ENCODE peak calls at places on chromosomes 5 and 9, in ten cellular contexts. K, U, Z, V, C, I, M, N, L and T are unnamed samples. For H3K36me3, the result is how much of the 10 kb centered on the place peaks cover.

GRCh38 chr5:79021753-79022152 is 36.6 kb upstream of the ARSB start:
- DNase-seq in K (no peak), U (no peak), Z (no peak), V (no peak), C (no peak), I (no peak), M (no peak), N (no peak), L (no peak), T (no peak)

GRCh38 chr5:140261403-140262171 is 41.3 kb downstream of the PFDN1 start:
- DNase-seq in K (peak), U (peak), Z (no peak), V (peak), C (peak), I (peak), M (peak), N (peak), L (peak), T (peak)

GRCh38 chr5:6593148-6594016 is 39.5 kb downstream of the NSUN2 start:
- DNase-seq in K (no peak), U (no peak), Z (no peak), V (no peak), C (no peak), I (no peak), M (no peak), N (no peak), L (no peak), T (no peak)

GRCh38 chr5:67214713-67215591 is 18.4 kb upstream of the CD180 start:
- DNase-seq in K (no peak), U (no peak), Z (no peak), V (peak), C (peak), I (peak), M (peak), N (no peak), L (no peak), T (no peak)

GRCh38 chr5:45385321-45386058 is 310.7 kb downstream of the HCN1 start:
- DNase-seq in K (peak), U (no peak), Z (no peak), V (peak), C (no peak), I (no peak), M (no peak), N (peak), L (no peak), T (peak)

GRCh38 chr5:139389701-139390638 is at the start of gene MZB1:
- DNase-seq in K (no peak), U (no peak), Z (peak), V (no peak), C (no peak), I (no peak), M (no peak), N (no peak), L (peak), T (no peak)

GRCh38 chr5:166909040-166909439 is 1382.4 kb upstream of the WWC1 start:
- DNase-seq in K (no peak), U (no peak), Z (no peak), V (peak), C (no peak), I (no peak), M (no peak), N (peak), L (no peak), T (no peak)

GRCh38 chr9:122016789-122017188 is 76.3 kb downstream of the TTLL11 start:
- DNase-seq in K (no peak), U (no peak), Z (no peak), V (no peak), C (no peak), I (no peak), M (no peak), N (no peak), L (no peak), T (no peak)

GRCh38 chr5:91257301-91257700 is 125.8 kb downstream of the ARRDC3 start:
- DNase-seq in K (no peak), U (no peak), Z (no peak), V (no peak), C (no peak), I (no peak), M (no peak), N (no peak), L (no peak), T (no peak)

GRCh38 chr5:104444656-104445055 is 882.1 kb upstream of the NUDT12 start:
- DNase-seq in K (no peak), U (no peak), Z (no peak), V (no peak), C (no peak), I (no peak), M (no peak), N (no peak), L (no peak), T (no peak)

GRCh38 chr9:125979383-125979782 is 232.2 kb downstream of the PBX3 start:
- DNase-seq in K (no peak), U (no peak), Z (no peak), V (no peak), C (no peak), I (no peak), M (no peak), N (no peak), L (no peak), T (no peak)

GRCh38 chr9:134925011-134925511 is 7.3 kb upstream of the FCN1 start:
- DNase-seq in K (no peak), U (peak), Z (peak), V (no peak), C (peak), I (peak), M (no peak), N (no peak), L (no peak), T (peak)

GRCh38 chr9:91711755-91712591 is 238.1 kb downstream of the ROR2 start:
- DNase-seq in K (no peak), U (no peak), Z (no peak), V (peak), C (no peak), I (peak), M (no peak), N (no peak), L (no peak), T (no peak)

GRCh38 chr9:14427419-14427818 is 113.5 kb upstream of the NFIB start:
- DNase-seq in K (no peak), U (no peak), Z (no peak), V (no peak), C (no peak), I (no peak), M (no peak), N (no peak), L (no peak), T (no peak)

GRCh38 chr5:88830567-88830966 is 52.4 kb downstream of the MEF2C start:
- DNase-seq in K (no peak), U (no peak), Z (no peak), V (no peak), C (no peak), I (no peak), M (no peak), N (no peak), L (no peak), T (no peak)

GRCh38 chr9:101365181-101365580 is 19.6 kb downstream of the BAAT start:
- DNase-seq in K (peak), U (no peak), Z (no peak), V (peak), C (no peak), I (no peak), M (no peak), N (no peak), L (no peak), T (no peak)

GRCh38 chr5:151286246-151286645 is 17.3 kb downstream of the SLC36A3 start:
- DNase-seq in K (no peak), U (no peak), Z (no peak), V (no peak), C (no peak), I (no peak), M (no peak), N (no peak), L (no peak), T (no peak)

GRCh38 chr5:176508603-176509002 is 28.6 kb downstream of the RNF44 start:
- DNase-seq in K (no peak), U (no peak), Z (no peak), V (no peak), C (no peak), I (no peak), M (no peak), N (no peak), L (no peak), T (no peak)

GRCh38 chr5:150068472-150068871 is 17.9 kb downstream of the CSF1R start:
- DNase-seq in K (no peak), U (peak), Z (no peak), V (no peak), C (peak), I (no peak), M (no peak), N (no peak), L (no peak), T (peak)

GRCh38 chr9:89796606-89797005 is 191.8 kb downstream of the GADD45G start:
- DNase-seq in K (no peak), U (peak), Z (no peak), V (no peak), C (no peak), I (no peak), M (no peak), N (no peak), L (no peak), T (no peak)

GRCh38 chr5:10500669-10501068 is 59.0 kb downstream of the ROPN1L start:
- DNase-seq in K (no peak), U (no peak), Z (no peak), V (no peak), C (no peak), I (no peak), M (no peak), N (no peak), L (no peak), T (no peak)

GRCh38 chr5:33258553-33258952 is 182.2 kb upstream of the TARS1 start:
- DNase-seq in K (no peak), U (no peak), Z (no peak), V (no peak), C (no peak), I (no peak), M (no peak), N (no peak), L (no peak), T (no peak)

GRCh38 chr5:31131381-31131811 is 62.1 kb upstream of the CDH6 start:
- DNase-seq in K (no peak), U (no peak), Z (no peak), V (peak), C (no peak), I (no peak), M (no peak), N (no peak), L (no peak), T (no peak)

GRCh38 chr5:34002629-34003328 is 5.1 kb downstream of the AMACR start:
- DNase-seq in K (no peak), U (no peak), Z (no peak), V (no peak), C (no peak), I (no peak), M (no peak), N (no peak), L (peak), T (no peak)

GRCh38 chr9:93662952-93663572 is 86.7 kb downstream of the PHF2 start:
- DNase-seq in K (no peak), U (peak), Z (no peak), V (no peak), C (peak), I (no peak), M (no peak), N (no peak), L (no peak), T (peak)

GRCh38 chr9:11973011-11973410 is 720.2 kb upstream of the TYRP1 start:
- DNase-seq in K (no peak), U (no peak), Z (no peak), V (no peak), C (no peak), I (no peak), M (no peak), N (no peak), L (no peak), T (no peak)

GRCh38 chr9:100515578-100516494 is 42.9 kb downstream of the TMEFF1 start:
- DNase-seq in K (no peak), U (no peak), Z (no peak), V (peak), C (no peak), I (no peak), M (no peak), N (no peak), L (no peak), T (no peak)

GRCh38 chr9:89477811-89478583 is 19.9 kb downstream of the SEMA4D start:
- DNase-seq in K (no peak), U (no peak), Z (peak), V (peak), C (no peak), I (peak), M (peak), N (peak), L (no peak), T (no peak)

GRCh38 chr5:127060470-127060985 is 12.8 kb downstream of the C5orf63 start:
- DNase-seq in K (no peak), U (no peak), Z (no peak), V (no peak), C (no peak), I (no peak), M (no peak), N (no peak), L (no peak), T (no peak)

GRCh38 chr9:99365233-99365980 is 143.3 kb downstream of the SEC61B start:
- DNase-seq in K (no peak), U (no peak), Z (no peak), V (no peak), C (no peak), I (no peak), M (no peak), N (no peak), L (no peak), T (no peak)

GRCh38 chr9:122226758-122227575 is 1.8 kb downstream of the LHX6 start:
- DNase-seq in K (no peak), U (no peak), Z (no peak), V (no peak), C (no peak), I (no peak), M (no peak), N (no peak), L (no peak), T (no peak)

GRCh38 chr5:10289353-10289752 is 18.3 kb downstream of the CMBL start:
- DNase-seq in K (no peak), U (peak), Z (peak), V (no peak), C (no peak), I (peak), M (peak), N (no peak), L (peak), T (peak)

GRCh38 chr9:16293610-16294009 is 576.9 kb downstream of the BNC2 start:
- DNase-seq in K (no peak), U (no peak), Z (no peak), V (no peak), C (no peak), I (no peak), M (no peak), N (no peak), L (no peak), T (no peak)

GRCh38 chr5:27038476-27038875 is at the start of gene CDH9:
- DNase-seq in K (no peak), U (no peak), Z (no peak), V (peak), C (no peak), I (no peak), M (no peak), N (no peak), L (no peak), T (no peak)

DNA sequence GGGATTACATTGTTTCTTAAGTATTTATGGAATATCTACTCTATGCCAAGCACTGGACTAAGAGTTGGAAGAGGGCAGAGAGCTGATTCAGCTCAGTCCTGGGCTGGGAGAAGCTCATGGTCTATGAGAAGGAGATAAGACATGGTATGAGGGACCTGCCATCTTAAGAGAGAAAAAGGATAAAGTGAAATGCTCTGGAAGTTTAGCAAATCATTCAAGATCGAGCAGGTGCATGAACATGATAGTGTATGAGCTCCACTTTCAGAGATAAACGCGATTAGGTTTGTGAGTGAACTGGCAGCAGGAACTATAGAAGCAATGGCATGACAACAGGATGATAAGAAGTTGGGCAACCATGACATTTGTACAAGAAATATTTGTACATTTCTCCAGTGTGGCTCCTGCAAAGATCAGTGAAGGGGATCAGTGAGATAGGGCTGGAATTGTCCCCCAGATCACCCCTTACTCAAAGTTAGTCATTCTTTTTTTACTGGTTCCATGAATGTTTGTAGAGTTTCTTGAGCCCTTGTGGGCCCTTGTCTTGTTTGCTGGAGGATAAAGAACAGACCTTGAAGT is 26.6 kb upstream of the CCDC180 start:
- DNase-seq in K (no peak), U (no peak), Z (no peak), V (no peak), C (no peak), I (no peak), M (no peak), N (no peak), L (no peak), T (no peak)
- TF ChIP-seq CTCF in K (no peak), U (no peak), Z (no peak), V (no peak), C (no peak), I (no peak), M (no peak), N (no peak), L (no peak), T (no peak)

DNA sequence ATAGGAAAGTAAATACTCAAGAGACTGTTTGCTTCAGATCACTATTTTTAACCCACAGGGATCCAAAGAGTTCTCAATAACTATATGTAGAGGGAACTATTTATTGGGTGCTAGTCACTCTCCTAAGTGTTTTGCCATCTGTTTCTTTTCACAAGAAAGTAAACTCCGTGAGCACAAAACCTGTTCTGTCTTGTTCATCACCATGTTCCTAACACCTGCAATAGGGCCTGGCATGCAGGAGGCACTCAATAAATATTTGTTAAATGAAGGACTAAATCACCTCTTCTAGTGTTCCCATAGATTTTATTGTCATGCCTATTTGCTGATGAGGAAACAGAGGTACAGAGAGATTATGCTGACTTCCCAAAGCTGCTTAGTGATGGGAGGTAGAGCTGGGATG is 118.2 kb downstream of the VCAN start:
- DNase-seq in K (no peak), U (no peak), Z (no peak), V (peak), C (no peak), I (no peak), M (no peak), N (no peak), L (no peak), T (no peak)
- H3K4me3 ChIP-seq in K (no peak), U (no peak), Z (no peak), V (no peak), C (no peak), I (no peak), M (no peak), N (no peak), L (no peak), T (no peak)

GRCh38 chr5:54150841-54151240 is 159.5 kb downstream of the ARL15 start:
- DNase-seq in K (no peak), U (no peak), Z (no peak), V (no peak), C (no peak), I (no peak), M (no peak), N (no peak), L (no peak), T (no peak)

GRCh38 chr5:54148858-54149257 is 161.5 kb downstream of the ARL15 start:
- DNase-seq in K (no peak), U (no peak), Z (no peak), V (no peak), C (no peak), I (no peak), M (no peak), N (no peak), L (no peak), T (no peak)

GRCh38 chr5:54146906-54147305 is 163.5 kb downstream of the ARL15 start:
- DNase-seq in K (no peak), U (no peak), Z (no peak), V (no peak), C (no peak), I (no peak), M (no peak), N (no peak), L (no peak), T (no peak)

GRCh38 chr5:54146390-54146789 is 164.0 kb downstream of the ARL15 start:
- DNase-seq in K (no peak), U (no peak), Z (no peak), V (no peak), C (no peak), I (no peak), M (no peak), N (no peak), L (no peak), T (no peak)

DNA sequence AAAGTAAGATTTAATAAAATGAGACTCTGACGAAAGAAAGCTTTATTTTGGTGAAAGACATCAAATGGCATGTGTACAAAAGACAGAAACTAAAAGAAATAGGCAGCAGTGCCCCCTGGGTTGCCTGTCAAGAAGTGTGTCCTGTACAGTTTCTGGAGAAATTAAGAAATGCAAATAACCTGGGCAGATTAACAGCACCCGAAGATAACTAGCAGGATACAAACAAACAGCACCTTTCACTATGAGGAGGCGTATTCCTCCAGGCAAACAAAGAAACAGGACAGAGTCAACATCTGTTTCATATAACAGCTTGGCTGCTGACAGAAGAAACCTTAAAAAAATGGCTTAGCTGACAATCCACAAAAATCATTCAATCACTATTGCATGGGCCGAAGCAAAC is 162.3 kb downstream of the ARL15 start:
- DNase-seq in K (no peak), U (no peak), Z (no peak), V (no peak), C (no peak), I (no peak), M (no peak), N (no peak), L (no peak), T (no peak)
- H3K36me3 ChIP-seq in K (under half), U (under half), Z (under half), V (under half), C (under half), I (under half), M (under half), N (under half), L (under half), T (under half)

GRCh38 chr5:52800394-52801213 is 12.9 kb downstream of the ITGA1 start:
- DNase-seq in K (no peak), U (peak), Z (peak), V (peak), C (peak), I (peak), M (peak), N (peak), L (peak), T (peak)
- TF ChIP-seq CTCF in K (peak), U (no peak), Z (no peak), V (no peak), C (no peak), I (no peak), M (peak), N (peak), L (peak), T (peak)

GRCh38 chr5:20536339-20536738 is 548.3 kb upstream of the CDH18 start:
- DNase-seq in K (no peak), U (no peak), Z (no peak), V (no peak), C (no peak), I (no peak), M (no peak), N (no peak), L (no peak), T (no peak)
- H3K4me3 ChIP-seq in K (no peak), U (no peak), Z (no peak), V (no peak), C (no peak), I (no peak), M (no peak), N (no peak), L (no peak), T (no peak)

GRCh38 chr9:136433043-136433715 is 6.5 kb downstream of the INPP5E start:
- DNase-seq in K (no peak), U (no peak), Z (no peak), V (no peak), C (no peak), I (no peak), M (no peak), N (no peak), L (no peak), T (no peak)

GRCh38 chr9:136432591-136432990 is 7.1 kb downstream of the INPP5E start:
- DNase-seq in K (no peak), U (no peak), Z (no peak), V (no peak), C (no peak), I (no peak), M (no peak), N (no peak), L (no peak), T (no peak)

GRCh38 chr9:136434580-136435169 is 5.0 kb downstream of the INPP5E start:
- DNase-seq in K (no peak), U (no peak), Z (no peak), V (no peak), C (no peak), I (no peak), M (no peak), N (no peak), L (no peak), T (no peak)

GRCh38 chr9:136436055-136436634 is 3.5 kb downstream of the INPP5E start:
- DNase-seq in K (no peak), U (no peak), Z (no peak), V (no peak), C (no peak), I (no peak), M (no peak), N (no peak), L (no peak), T (no peak)

GRCh38 chr9:136433849-136434579 is 5.6 kb downstream of the INPP5E start:
- DNase-seq in K (no peak), U (no peak), Z (no peak), V (no peak), C (no peak), I (no peak), M (no peak), N (no peak), L (no peak), T (no peak)
- H3K36me3 ChIP-seq in K (under half), U (under half), Z (under half), V (under half), C (under half), I (under half), M (under half), N (under half), L (half or more), T (under half)